ENCODE peak calls at places on chromosomes 7 and 10, in seven cellular contexts. D is ovary; Z is cardiac muscle cell; J is HCT116; U is upper lobe of left lung; E is mammary epithelial cell; B is CD8-positive, alpha-beta memory T cell. V is an unnamed sample.

GRCh38 chr10:51724038-51724437 is 24.6 kb upstream of the CSTF2T start:
- DNase-seq in D (no peak), Z (no peak), J (no peak), U (no peak), E (no peak), B (no peak), V (no peak)

GRCh38 chr7:28685660-28686417 is 272.3 kb downstream of the TRIL start:
- DNase-seq in D (peak; percentile 87), Z (peak; percentile 99), J (peak; percentile 65), U (peak; percentile 94), E (peak; percentile 96), B (no peak), V (peak; percentile 95)

GRCh38 chr7:84704380-84704779 is 482.5 kb downstream of the SEMA3D start:
- DNase-seq in D (no peak), Z (no peak), J (no peak), U (no peak), E (no peak), B (no peak), V (no peak)

GRCh38 chr10:78952686-78953085 is 116.1 kb upstream of the ZMIZ1 start:
- DNase-seq in D (peak; percentile 77), Z (peak; percentile 91), J (no peak), U (no peak), E (no peak), B (no peak), V (no peak)

GRCh38 chr10:129888784-129889616 is 75.1 kb downstream of the EBF3 start:
- DNase-seq in D (peak; percentile 49), Z (peak; percentile 66), J (no peak), U (no peak), E (no peak), B (no peak), V (peak; percentile 47)

GRCh38 chr10:96586419-96587254 is at the start of gene TM9SF3:
- DNase-seq in D (peak; percentile 94), Z (peak; percentile 93), J (peak; percentile 49), U (peak; percentile 94), E (peak; percentile 85), B (peak; percentile 90), V (peak; percentile 94)

GRCh38 chr10:29949411-29950011 is 109.9 kb downstream of the JCAD start:
- DNase-seq in D (no peak), Z (peak; percentile 95), J (no peak), U (no peak), E (peak; percentile 92), B (no peak), V (no peak)

GRCh38 chr7:65832281-65832680 is 40.6 kb upstream of the VKORC1L1 start:
- DNase-seq in D (no peak), Z (peak; percentile 80), J (no peak), U (no peak), E (peak; percentile 18), B (no peak), V (no peak)

GRCh38 chr7:30563326-30563942 is 31.2 kb upstream of the GARS1 start:
- DNase-seq in D (no peak), Z (no peak), J (no peak), U (no peak), E (peak; percentile 93), B (no peak), V (no peak)

GRCh38 chr7:87475359-87476178 is at the start of gene ABCB4:
- DNase-seq in D (peak; percentile 36), Z (peak; percentile 17), J (no peak), U (no peak), E (no peak), B (no peak), V (no peak)

GRCh38 chr7:5766321-5766761 is 15.1 kb downstream of the RNF216 start:
- DNase-seq in D (no peak), Z (peak; percentile 21), J (no peak), U (no peak), E (no peak), B (no peak), V (no peak)

GRCh38 chr7:157615852-157616251 is 279.0 kb downstream of the DNAJB6 start:
- DNase-seq in D (no peak), Z (no peak), J (no peak), U (no peak), E (no peak), B (no peak), V (no peak)

GRCh38 chr10:18786458-18786857 is 127.2 kb downstream of the ARL5B start:
- DNase-seq in D (no peak), Z (no peak), J (no peak), U (no peak), E (no peak), B (no peak), V (no peak)

GRCh38 chr10:123391275-123392028 is 237.2 kb downstream of the BUB3 start:
- DNase-seq in D (no peak), Z (no peak), J (no peak), U (no peak), E (no peak), B (no peak), V (no peak)

GRCh38 chr10:123389520-123389919 is 235.3 kb downstream of the BUB3 start:
- DNase-seq in D (no peak), Z (no peak), J (no peak), U (no peak), E (no peak), B (no peak), V (no peak)

GRCh38 chr10:123390874-123391273 is 236.7 kb downstream of the BUB3 start:
- DNase-seq in D (no peak), Z (no peak), J (no peak), U (no peak), E (no peak), B (no peak), V (no peak)

GRCh38 chr10:123392182-123392930 is 238.2 kb downstream of the BUB3 start:
- DNase-seq in D (no peak), Z (no peak), J (no peak), U (no peak), E (no peak), B (no peak), V (no peak)

GRCh38 chr10:123390332-123390731 is 236.1 kb downstream of the BUB3 start:
- DNase-seq in D (no peak), Z (no peak), J (no peak), U (no peak), E (no peak), B (no peak), V (no peak)
- H3K27ac ChIP-seq in D (no peak overlapping the region), Z (no peak overlapping the region), J (no peak overlapping the region), U (no peak overlapping the region), E (no peak overlapping the region), B (no peak overlapping the region), V (no peak overlapping the region)

GRCh38 chr10:104323721-104324686 is 14.3 kb downstream of the ITPRIP start:
- DNase-seq in D (no peak), Z (no peak), J (no peak), U (peak; percentile 80), E (no peak), B (no peak), V (peak; percentile 52)
- H3K4me1 ChIP-seq in D (peaks cover 37% of the 10 kb centered on the region), Z (peaks cover 38% of the 10 kb centered on the region), J (peaks cover 23% of the 10 kb centered on the region), U (peaks cover 100% of the 10 kb centered on the region), E (peaks cover 82% of the 10 kb centered on the region), B (peaks cover 97% of the 10 kb centered on the region), V (peaks cover 45% of the 10 kb centered on the region)

GRCh38 chr7:1941464-1942025 is 271.5 kb downstream of the ELFN1 start:
- DNase-seq in D (no peak), Z (no peak), J (no peak), U (no peak), E (no peak), B (no peak), V (no peak)

GRCh38 chr7:1942026-1942703 is 272.1 kb downstream of the ELFN1 start:
- DNase-seq in D (no peak), Z (no peak), J (no peak), U (no peak), E (no peak), B (no peak), V (no peak)

GRCh38 chr7:1939434-1940401 is 269.6 kb downstream of the ELFN1 start:
- DNase-seq in D (no peak), Z (no peak), J (no peak), U (no peak), E (peak; percentile 36), B (no peak), V (no peak)

GRCh38 chr7:1940402-1940786 is 270.3 kb downstream of the ELFN1 start:
- DNase-seq in D (no peak), Z (peak; percentile 71), J (no peak), U (peak; percentile 78), E (no peak), B (peak; percentile 82), V (no peak)

DNA sequence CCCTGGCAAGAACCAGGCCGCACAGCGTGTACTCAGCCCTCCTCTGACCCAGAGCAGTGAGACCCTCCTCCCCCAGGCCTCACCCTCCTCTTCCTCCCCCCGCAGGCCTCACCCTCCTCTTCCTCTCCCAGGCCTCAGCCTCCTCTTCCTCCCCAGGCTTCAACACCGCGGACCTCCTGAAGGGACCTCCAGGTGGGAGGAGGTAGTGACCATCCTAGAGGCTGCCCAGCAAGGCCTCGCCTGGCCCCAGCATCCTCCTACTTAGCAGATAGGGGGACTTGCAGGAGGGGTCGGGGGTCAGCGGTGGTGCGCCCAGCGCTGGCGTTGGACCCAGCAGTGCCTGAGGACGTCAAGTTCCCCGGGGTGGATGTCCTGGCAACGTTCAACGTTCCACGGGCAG is 270.8 kb downstream of the ELFN1 start:
- DNase-seq in D (no peak), Z (no peak), J (no peak), U (no peak), E (no peak), B (no peak), V (no peak)
- H3K27ac ChIP-seq in D (no peak overlapping the region), Z (no peak overlapping the region), J (no peak overlapping the region), U (peak overlapping the region; percentile 57), E (no peak overlapping the region), B (peak overlapping the region; percentile 86), V (peak overlapping the region; percentile 47)

GRCh38 chr7:103989200-103989784 is at the start of gene RELN:
- DNase-seq in D (peak; percentile 33), Z (peak; percentile 53), J (no peak), U (no peak), E (peak; percentile 28), B (no peak), V (no peak)
- H3K4me1 ChIP-seq in D (no peaks in the 10 kb centered on the region), Z (peaks cover 21% of the 10 kb centered on the region), J (no peaks in the 10 kb centered on the region), U (peaks cover 15% of the 10 kb centered on the region), E (peaks cover 9% of the 10 kb centered on the region), B (no peaks in the 10 kb centered on the region), V (peaks cover 21% of the 10 kb centered on the region)

DNA sequence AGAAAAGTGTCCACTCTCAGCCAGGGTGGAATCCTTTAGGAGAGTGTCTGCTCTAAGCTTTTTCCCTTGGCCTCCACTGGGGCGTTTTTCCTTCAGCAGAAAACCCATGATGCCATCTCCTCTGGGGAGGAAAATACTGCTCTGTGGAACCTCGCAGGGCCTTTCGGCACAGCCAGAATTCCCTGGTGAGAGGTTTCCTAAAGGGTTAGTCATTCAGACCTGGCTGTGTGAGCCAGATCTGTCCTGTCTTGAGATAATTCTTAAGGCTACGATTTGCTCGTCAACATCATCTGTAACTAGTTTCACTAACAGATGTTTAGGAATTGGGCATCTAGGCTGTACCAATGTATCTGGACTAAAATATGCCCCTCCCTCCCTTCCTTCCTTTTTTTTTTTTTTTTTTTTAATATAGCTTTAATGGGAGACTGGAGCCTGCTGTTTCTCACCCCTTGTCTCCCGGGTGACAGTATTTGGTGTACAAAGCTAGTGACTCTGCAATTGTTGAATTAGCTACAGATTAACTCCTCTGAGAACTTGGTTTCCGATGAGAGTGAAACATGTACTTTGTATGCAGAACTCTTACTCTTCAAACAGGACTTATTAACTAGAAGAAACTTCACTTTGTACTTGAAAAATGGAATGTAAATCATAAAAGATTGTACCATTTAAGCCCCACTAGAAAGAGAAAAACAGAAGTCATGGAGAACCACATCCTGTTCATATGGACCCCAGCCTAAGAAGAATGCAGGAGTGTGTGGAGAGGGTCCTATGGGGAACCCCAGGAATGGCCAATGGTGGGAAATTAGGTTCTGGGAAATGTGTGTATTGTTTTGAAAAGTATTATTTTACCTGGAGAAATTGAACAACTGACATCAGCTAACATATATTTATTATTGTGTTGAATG is 230.9 kb downstream of the CAMK1D start:
- DNase-seq in D (no peak), Z (peak; percentile 8), J (no peak), U (no peak), E (no peak), B (no peak), V (peak; percentile 47)
- H3K27ac ChIP-seq in D (no peak overlapping the region), Z (no peak overlapping the region), J (no peak overlapping the region), U (no peak overlapping the region), E (no peak overlapping the region), B (no peak overlapping the region), V (no peak overlapping the region)

V was measured in body of pancreas.